ENCODE peak calls at places on chromosome 20, in ten cellular contexts. One of them, this sample, is unnamed.

GRCh38 chr20:11453430-11453829 is 464.3 kb upstream of the BTBD3 start:
- DNase-seq in HT1080: peak
- DNase-seq in germinal center: no peak
- DNase-seq in NCI-H524: no peak
- DNase-seq in activated CD8-positive, alpha-beta memory T cell treated with anti-CD3 and anti-CD28 coated beads, Interleukin-2, amount 50 U/mL, for 48 hours: no peak
- DNase-seq in CD8-positive, alpha-beta T cell: no peak
- DNase-seq in NAMALWA: no peak
- DNase-seq in GM06990: no peak
- DNase-seq in mesendoderm: no peak
- DNase-seq in fibroblast of villous mesenchyme: peak
- DNase-seq in this sample: no peak

GRCh38 chr20:61935926-61936700 is 129.6 kb downstream of the TAF4 start:
- DNase-seq in HT1080: no peak
- DNase-seq in germinal center: no peak
- DNase-seq in NCI-H524: no peak
- DNase-seq in activated CD8-positive, alpha-beta memory T cell treated with anti-CD3 and anti-CD28 coated beads, Interleukin-2, amount 50 U/mL, for 48 hours: no peak
- DNase-seq in CD8-positive, alpha-beta T cell: no peak
- DNase-seq in NAMALWA: no peak
- DNase-seq in GM06990: no peak
- DNase-seq in mesendoderm: no peak
- DNase-seq in fibroblast of villous mesenchyme: no peak
- DNase-seq in this sample: peak

GRCh38 chr20:8876381-8876780 is 192.5 kb upstream of the PLCB4 start:
- DNase-seq in HT1080: no peak
- DNase-seq in germinal center: no peak
- DNase-seq in NCI-H524: no peak
- DNase-seq in activated CD8-positive, alpha-beta memory T cell treated with anti-CD3 and anti-CD28 coated beads, Interleukin-2, amount 50 U/mL, for 48 hours: no peak
- DNase-seq in CD8-positive, alpha-beta T cell: no peak
- DNase-seq in NAMALWA: no peak
- DNase-seq in GM06990: no peak
- DNase-seq in mesendoderm: no peak
- DNase-seq in fibroblast of villous mesenchyme: no peak
- DNase-seq in this sample: no peak

GRCh38 chr20:62183426-62184142 is 756 bp downstream of the MTG2 start:
- DNase-seq in HT1080: no peak
- DNase-seq in germinal center: no peak
- DNase-seq in NCI-H524: no peak
- DNase-seq in activated CD8-positive, alpha-beta memory T cell treated with anti-CD3 and anti-CD28 coated beads, Interleukin-2, amount 50 U/mL, for 48 hours: no peak
- DNase-seq in CD8-positive, alpha-beta T cell: no peak
- DNase-seq in NAMALWA: peak
- DNase-seq in GM06990: no peak
- DNase-seq in mesendoderm: no peak
- DNase-seq in fibroblast of villous mesenchyme: no peak
- DNase-seq in this sample: no peak

GRCh38 chr20:43915209-43916072 is 789 bp downstream of the TOX2 start:
- DNase-seq in HT1080: peak
- DNase-seq in germinal center: no peak
- DNase-seq in NCI-H524: no peak
- DNase-seq in activated CD8-positive, alpha-beta memory T cell treated with anti-CD3 and anti-CD28 coated beads, Interleukin-2, amount 50 U/mL, for 48 hours: peak
- DNase-seq in CD8-positive, alpha-beta T cell: peak
- DNase-seq in NAMALWA: no peak
- DNase-seq in GM06990: peak
- DNase-seq in mesendoderm: peak
- DNase-seq in fibroblast of villous mesenchyme: peak
- DNase-seq in this sample: peak

GRCh38 chr20:54146672-54147071 is 27.1 kb downstream of the CYP24A1 start:
- DNase-seq in HT1080: no peak
- DNase-seq in germinal center: no peak
- DNase-seq in NCI-H524: no peak
- DNase-seq in activated CD8-positive, alpha-beta memory T cell treated with anti-CD3 and anti-CD28 coated beads, Interleukin-2, amount 50 U/mL, for 48 hours: no peak
- DNase-seq in CD8-positive, alpha-beta T cell: no peak
- DNase-seq in NAMALWA: no peak
- DNase-seq in GM06990: no peak
- DNase-seq in mesendoderm: no peak
- DNase-seq in fibroblast of villous mesenchyme: no peak
- DNase-seq in this sample: no peak

GRCh38 chr20:57560554-57561355 is at the start of gene PCK1:
- DNase-seq in HT1080: no peak
- DNase-seq in germinal center: no peak
- DNase-seq in NCI-H524: no peak
- DNase-seq in activated CD8-positive, alpha-beta memory T cell treated with anti-CD3 and anti-CD28 coated beads, Interleukin-2, amount 50 U/mL, for 48 hours: no peak
- DNase-seq in CD8-positive, alpha-beta T cell: no peak
- DNase-seq in NAMALWA: no peak
- DNase-seq in GM06990: no peak
- DNase-seq in mesendoderm: no peak
- DNase-seq in fibroblast of villous mesenchyme: peak
- DNase-seq in this sample: no peak

GRCh38 chr20:61756966-61757677 is 308.6 kb downstream of the TAF4 start:
- DNase-seq in HT1080: no peak
- DNase-seq in germinal center: no peak
- DNase-seq in NCI-H524: no peak
- DNase-seq in activated CD8-positive, alpha-beta memory T cell treated with anti-CD3 and anti-CD28 coated beads, Interleukin-2, amount 50 U/mL, for 48 hours: no peak
- DNase-seq in CD8-positive, alpha-beta T cell: no peak
- DNase-seq in NAMALWA: no peak
- DNase-seq in GM06990: no peak
- DNase-seq in mesendoderm: no peak
- DNase-seq in fibroblast of villous mesenchyme: no peak
- DNase-seq in this sample: no peak

GRCh38 chr20:50425076-50425475 is 85.1 kb upstream of the PTPN1 start:
- DNase-seq in HT1080: no peak
- DNase-seq in germinal center: no peak
- DNase-seq in NCI-H524: peak
- DNase-seq in activated CD8-positive, alpha-beta memory T cell treated with anti-CD3 and anti-CD28 coated beads, Interleukin-2, amount 50 U/mL, for 48 hours: no peak
- DNase-seq in CD8-positive, alpha-beta T cell: no peak
- DNase-seq in NAMALWA: peak
- DNase-seq in GM06990: no peak
- DNase-seq in mesendoderm: no peak
- DNase-seq in fibroblast of villous mesenchyme: no peak
- DNase-seq in this sample: no peak

GRCh38 chr20:62461157-62461556 is 14.6 kb downstream of the GATA5 start:
- DNase-seq in HT1080: no peak
- DNase-seq in germinal center: no peak
- DNase-seq in NCI-H524: no peak
- DNase-seq in activated CD8-positive, alpha-beta memory T cell treated with anti-CD3 and anti-CD28 coated beads, Interleukin-2, amount 50 U/mL, for 48 hours: no peak
- DNase-seq in CD8-positive, alpha-beta T cell: no peak
- DNase-seq in NAMALWA: no peak
- DNase-seq in GM06990: no peak
- DNase-seq in mesendoderm: no peak
- DNase-seq in fibroblast of villous mesenchyme: no peak
- DNase-seq in this sample: no peak

GRCh38 chr20:46070215-46070910 is 19.4 kb downstream of the NCOA5 start:
- DNase-seq in HT1080: peak
- DNase-seq in germinal center: no peak
- DNase-seq in NCI-H524: no peak
- DNase-seq in activated CD8-positive, alpha-beta memory T cell treated with anti-CD3 and anti-CD28 coated beads, Interleukin-2, amount 50 U/mL, for 48 hours: no peak
- DNase-seq in CD8-positive, alpha-beta T cell: no peak
- DNase-seq in NAMALWA: no peak
- DNase-seq in GM06990: no peak
- DNase-seq in mesendoderm: no peak
- DNase-seq in fibroblast of villous mesenchyme: peak
- DNase-seq in this sample: no peak

GRCh38 chr20:7269452-7269851 is 502.0 kb downstream of the BMP2 start:
- DNase-seq in HT1080: no peak
- DNase-seq in germinal center: no peak
- DNase-seq in NCI-H524: no peak
- DNase-seq in activated CD8-positive, alpha-beta memory T cell treated with anti-CD3 and anti-CD28 coated beads, Interleukin-2, amount 50 U/mL, for 48 hours: no peak
- DNase-seq in CD8-positive, alpha-beta T cell: no peak
- DNase-seq in NAMALWA: no peak
- DNase-seq in GM06990: no peak
- DNase-seq in mesendoderm: no peak
- DNase-seq in fibroblast of villous mesenchyme: no peak
- DNase-seq in this sample: no peak

GRCh38 chr20:2874456-2874855 is 1.2 kb downstream of the PTPRA start:
- DNase-seq in HT1080: no peak
- DNase-seq in germinal center: no peak
- DNase-seq in NCI-H524: no peak
- DNase-seq in activated CD8-positive, alpha-beta memory T cell treated with anti-CD3 and anti-CD28 coated beads, Interleukin-2, amount 50 U/mL, for 48 hours: no peak
- DNase-seq in CD8-positive, alpha-beta T cell: no peak
- DNase-seq in NAMALWA: peak
- DNase-seq in GM06990: no peak
- DNase-seq in mesendoderm: no peak
- DNase-seq in fibroblast of villous mesenchyme: no peak
- DNase-seq in this sample: no peak

GRCh38 chr20:1711826-1712601 is 54.4 kb upstream of the SIRPG start:
- DNase-seq in HT1080: no peak
- DNase-seq in germinal center: no peak
- DNase-seq in NCI-H524: no peak
- DNase-seq in activated CD8-positive, alpha-beta memory T cell treated with anti-CD3 and anti-CD28 coated beads, Interleukin-2, amount 50 U/mL, for 48 hours: no peak
- DNase-seq in CD8-positive, alpha-beta T cell: no peak
- DNase-seq in NAMALWA: no peak
- DNase-seq in GM06990: no peak
- DNase-seq in mesendoderm: no peak
- DNase-seq in fibroblast of villous mesenchyme: peak
- DNase-seq in this sample: no peak

GRCh38 chr20:37510226-37510625 is 10.8 kb upstream of the NNAT start:
- DNase-seq in HT1080: no peak
- DNase-seq in germinal center: no peak
- DNase-seq in NCI-H524: no peak
- DNase-seq in activated CD8-positive, alpha-beta memory T cell treated with anti-CD3 and anti-CD28 coated beads, Interleukin-2, amount 50 U/mL, for 48 hours: no peak
- DNase-seq in CD8-positive, alpha-beta T cell: no peak
- DNase-seq in NAMALWA: no peak
- DNase-seq in GM06990: no peak
- DNase-seq in mesendoderm: no peak
- DNase-seq in fibroblast of villous mesenchyme: no peak
- DNase-seq in this sample: no peak

GRCh38 chr20:37102571-37102970 is 6.8 kb upstream of the RBL1 start:
- DNase-seq in HT1080: no peak
- DNase-seq in germinal center: no peak
- DNase-seq in NCI-H524: no peak
- DNase-seq in activated CD8-positive, alpha-beta memory T cell treated with anti-CD3 and anti-CD28 coated beads, Interleukin-2, amount 50 U/mL, for 48 hours: no peak
- DNase-seq in CD8-positive, alpha-beta T cell: no peak
- DNase-seq in NAMALWA: peak
- DNase-seq in GM06990: no peak
- DNase-seq in mesendoderm: no peak
- DNase-seq in fibroblast of villous mesenchyme: no peak
- DNase-seq in this sample: no peak

GRCh38 chr20:37538003-37538402 is 10.3 kb upstream of the BLCAP start:
- DNase-seq in HT1080: peak
- DNase-seq in germinal center: no peak
- DNase-seq in NCI-H524: no peak
- DNase-seq in activated CD8-positive, alpha-beta memory T cell treated with anti-CD3 and anti-CD28 coated beads, Interleukin-2, amount 50 U/mL, for 48 hours: no peak
- DNase-seq in CD8-positive, alpha-beta T cell: no peak
- DNase-seq in NAMALWA: no peak
- DNase-seq in GM06990: no peak
- DNase-seq in mesendoderm: no peak
- DNase-seq in fibroblast of villous mesenchyme: peak
- DNase-seq in this sample: no peak

GRCh38 chr20:63121749-63122405 is 94.1 kb downstream of the YTHDF1 start:
- DNase-seq in HT1080: no peak
- DNase-seq in germinal center: no peak
- DNase-seq in NCI-H524: no peak
- DNase-seq in activated CD8-positive, alpha-beta memory T cell treated with anti-CD3 and anti-CD28 coated beads, Interleukin-2, amount 50 U/mL, for 48 hours: no peak
- DNase-seq in CD8-positive, alpha-beta T cell: no peak
- DNase-seq in NAMALWA: no peak
- DNase-seq in GM06990: no peak
- DNase-seq in mesendoderm: no peak
- DNase-seq in fibroblast of villous mesenchyme: no peak
- DNase-seq in this sample: peak

GRCh38 chr20:11745160-11745559 is 172.5 kb upstream of the BTBD3 start:
- DNase-seq in HT1080: no peak
- DNase-seq in germinal center: no peak
- DNase-seq in NCI-H524: no peak
- DNase-seq in activated CD8-positive, alpha-beta memory T cell treated with anti-CD3 and anti-CD28 coated beads, Interleukin-2, amount 50 U/mL, for 48 hours: no peak
- DNase-seq in CD8-positive, alpha-beta T cell: no peak
- DNase-seq in NAMALWA: no peak
- DNase-seq in GM06990: no peak
- DNase-seq in mesendoderm: no peak
- DNase-seq in fibroblast of villous mesenchyme: no peak
- DNase-seq in this sample: no peak

GRCh38 chr20:11195899-11196558 is 522.2 kb upstream of the JAG1 start:
- DNase-seq in HT1080: peak
- DNase-seq in germinal center: no peak
- DNase-seq in NCI-H524: no peak
- DNase-seq in activated CD8-positive, alpha-beta memory T cell treated with anti-CD3 and anti-CD28 coated beads, Interleukin-2, amount 50 U/mL, for 48 hours: no peak
- DNase-seq in CD8-positive, alpha-beta T cell: no peak
- DNase-seq in NAMALWA: no peak
- DNase-seq in GM06990: no peak
- DNase-seq in mesendoderm: no peak
- DNase-seq in fibroblast of villous mesenchyme: no peak
- DNase-seq in this sample: no peak